ENCODE peak calls at places on chromosome 2, in nine cellular contexts. E is osteocyte, Q is MM.1S, Y is cardiac fibroblast, S is AG09309, R is endodermal cell, M is GM12878, D is endothelial cell, P is BJ. V is an unnamed sample.
A peak's percentile ranks its signal among the peaks of the same experiment; 100 is the strongest.

GRCh38 chr2:239057533-239057932 is 209.6 kb downstream of the TWIST2 start:
- DNase-seq in E (no peak), Q (no peak), Y (peak; percentile 15), S (no peak), R (no peak), M (no peak), D (no peak), P (no peak), V (no peak)

GRCh38 chr2:11493282-11493681 is 27.3 kb upstream of the E2F6 start:
- DNase-seq in E (no peak), Q (no peak), Y (no peak), S (no peak), R (no peak), M (no peak), D (no peak), P (no peak), V (no peak)

GRCh38 chr2:118388771-118389170 is 300.5 kb downstream of the INSIG2 start:
- DNase-seq in E (no peak), Q (no peak), Y (no peak), S (no peak), R (no peak), M (no peak), D (no peak), P (no peak), V (no peak)

GRCh38 chr2:60533114-60534033 is 20.1 kb downstream of the BCL11A start:
- DNase-seq in E (no peak), Q (no peak), Y (no peak), S (no peak), R (no peak), M (no peak), D (no peak), P (peak; percentile 53), V (no peak)

GRCh38 chr2:70087703-70088507 is 628 bp downstream of the PCBP1 start:
- DNase-seq in E (no peak), Q (peak; percentile 39), Y (peak; percentile 63), S (no peak), R (peak; percentile 75), M (no peak), D (peak; percentile 41), P (no peak), V (peak; percentile 25)

GRCh38 chr2:109295781-109296117 is 166.7 kb downstream of the SH3RF3 start:
- DNase-seq in E (no peak), Q (peak; percentile 81), Y (no peak), S (no peak), R (no peak), M (no peak), D (no peak), P (no peak), V (no peak)

GRCh38 chr2:25041307-25041927 is 459 bp upstream of the EFR3B start:
- DNase-seq in E (no peak), Q (peak; percentile 49), Y (peak; percentile 39), S (no peak), R (peak; percentile 91), M (no peak), D (peak; percentile 65), P (no peak), V (peak; percentile 68)

GRCh38 chr2:27596627-27597026 is 13.8 kb downstream of the ZNF512 start:
- DNase-seq in E (no peak), Q (no peak), Y (no peak), S (no peak), R (no peak), M (no peak), D (no peak), P (no peak), V (no peak)

GRCh38 chr2:151614606-151615306 is 119.5 kb downstream of the NEB start:
- DNase-seq in E (no peak), Q (no peak), Y (no peak), S (no peak), R (no peak), M (no peak), D (no peak), P (no peak), V (no peak)

GRCh38 chr2:151614159-151614558 is 120.1 kb downstream of the NEB start:
- DNase-seq in E (no peak), Q (no peak), Y (no peak), S (no peak), R (no peak), M (no peak), D (no peak), P (no peak), V (no peak)

GRCh38 chr2:151616760-151617339 is 117.4 kb downstream of the NEB start:
- DNase-seq in E (no peak), Q (no peak), Y (no peak), S (no peak), R (no peak), M (no peak), D (no peak), P (no peak), V (no peak)

DNA sequence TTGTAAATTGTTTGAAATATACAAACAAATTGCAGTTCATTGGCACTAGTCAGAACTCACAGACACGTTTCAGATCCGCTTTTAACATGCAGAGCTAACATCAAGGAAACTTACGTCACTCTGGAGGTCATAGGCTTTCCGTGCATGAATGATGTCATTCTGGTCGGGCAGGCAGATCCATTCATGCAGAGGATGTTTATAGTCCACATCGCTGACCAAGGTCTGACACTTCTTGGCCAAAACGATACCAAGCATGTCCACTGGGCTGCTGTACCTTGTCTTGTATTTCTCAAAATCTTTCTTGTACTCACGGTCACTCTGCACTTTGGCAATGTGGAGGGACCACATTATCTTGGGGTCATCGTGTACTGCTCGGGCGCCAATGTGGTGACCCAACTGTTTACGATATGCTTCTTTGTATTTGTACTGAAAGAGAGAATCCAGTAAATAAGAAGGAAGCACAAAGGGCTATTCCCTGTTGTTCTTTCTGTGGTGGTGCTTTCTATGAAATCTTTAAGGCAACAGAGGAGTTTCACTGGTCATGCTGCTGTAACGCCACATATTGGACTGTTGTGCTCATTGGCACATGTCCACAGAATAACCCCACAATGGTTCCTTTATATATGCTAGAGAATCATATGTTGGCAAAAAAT is 114.8 kb downstream of the NEB start:
- DNase-seq in E (no peak), Q (no peak), Y (peak; percentile 22), S (no peak), R (no peak), M (no peak), D (no peak), P (no peak), V (no peak)
- TF ChIP-seq CTCF in E (no peak), Q (no peak), Y (no peak), S (no peak), R (no peak), M (no peak), D (no peak), P (no peak), V (no peak)

GRCh38 chr2:127564429-127565260 is 29.2 kb downstream of the MYO7B start:
- DNase-seq in E (peak; percentile 81), Q (no peak), Y (no peak), S (no peak), R (peak; percentile 17), M (no peak), D (no peak), P (no peak), V (no peak)

GRCh38 chr2:127561371-127561770 is 25.9 kb downstream of the MYO7B start:
- DNase-seq in E (peak; percentile 49), Q (no peak), Y (no peak), S (no peak), R (no peak), M (no peak), D (no peak), P (no peak), V (no peak)

GRCh38 chr2:127563458-127564428 is 28.3 kb downstream of the MYO7B start:
- DNase-seq in E (peak; percentile 75), Q (peak; percentile 91), Y (no peak), S (no peak), R (peak; percentile 27), M (peak; percentile 92), D (no peak), P (no peak), V (no peak)

GRCh38 chr2:127560929-127561275 is 25.4 kb downstream of the MYO7B start:
- DNase-seq in E (peak; percentile 11), Q (no peak), Y (peak; percentile 31), S (no peak), R (no peak), M (no peak), D (no peak), P (no peak), V (no peak)

GRCh38 chr2:127562930-127563329 is 27.4 kb downstream of the MYO7B start:
- DNase-seq in E (no peak), Q (no peak), Y (no peak), S (no peak), R (no peak), M (no peak), D (no peak), P (no peak), V (no peak)
- TF ChIP-seq CTCF in E (no peak), Q (no peak), Y (no peak), S (no peak), R (no peak), M (no peak), D (no peak), P (no peak), V (no peak)

DNA sequence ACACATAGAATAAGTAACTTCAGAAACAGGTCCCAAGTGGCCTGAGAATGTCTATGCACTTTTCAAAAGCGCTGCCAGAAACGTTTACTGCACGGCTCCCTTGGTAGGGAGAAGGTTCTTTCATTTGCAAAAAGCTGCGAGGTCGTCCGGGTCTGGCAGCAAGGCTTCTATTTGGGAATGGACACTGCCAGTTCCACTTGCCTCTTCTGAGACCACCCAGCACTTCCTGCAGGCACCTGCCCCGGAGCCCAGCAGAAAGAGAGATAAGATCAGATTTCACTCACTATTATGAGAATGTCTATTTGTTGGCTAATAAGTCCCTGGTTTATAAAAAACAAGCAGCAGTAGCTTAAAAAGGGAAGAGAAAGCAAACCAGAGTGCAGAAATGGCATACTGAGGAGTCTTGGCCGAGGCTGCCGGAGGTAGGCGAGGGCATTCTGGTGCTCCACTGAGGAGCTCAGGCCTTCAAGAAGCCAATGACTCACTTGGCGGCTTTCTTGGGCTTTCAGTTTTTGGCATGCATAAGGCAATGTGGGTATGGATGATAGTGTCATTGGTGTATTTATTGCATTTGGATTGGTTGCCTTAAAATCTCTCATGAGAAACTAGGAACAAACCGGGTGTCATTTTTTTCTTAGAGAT is 119.4 kb upstream of the ARL5A start:
- DNase-seq in E (no peak), Q (no peak), Y (peak; percentile 8), S (no peak), R (peak; percentile 52), M (no peak), D (no peak), P (no peak), V (no peak)
- TF ChIP-seq CTCF in E (peak; percentile 10), Q (no peak), Y (no peak), S (no peak), R (peak; percentile 2), M (no peak), D (peak; percentile 38), P (no peak), V (no peak)

DNA sequence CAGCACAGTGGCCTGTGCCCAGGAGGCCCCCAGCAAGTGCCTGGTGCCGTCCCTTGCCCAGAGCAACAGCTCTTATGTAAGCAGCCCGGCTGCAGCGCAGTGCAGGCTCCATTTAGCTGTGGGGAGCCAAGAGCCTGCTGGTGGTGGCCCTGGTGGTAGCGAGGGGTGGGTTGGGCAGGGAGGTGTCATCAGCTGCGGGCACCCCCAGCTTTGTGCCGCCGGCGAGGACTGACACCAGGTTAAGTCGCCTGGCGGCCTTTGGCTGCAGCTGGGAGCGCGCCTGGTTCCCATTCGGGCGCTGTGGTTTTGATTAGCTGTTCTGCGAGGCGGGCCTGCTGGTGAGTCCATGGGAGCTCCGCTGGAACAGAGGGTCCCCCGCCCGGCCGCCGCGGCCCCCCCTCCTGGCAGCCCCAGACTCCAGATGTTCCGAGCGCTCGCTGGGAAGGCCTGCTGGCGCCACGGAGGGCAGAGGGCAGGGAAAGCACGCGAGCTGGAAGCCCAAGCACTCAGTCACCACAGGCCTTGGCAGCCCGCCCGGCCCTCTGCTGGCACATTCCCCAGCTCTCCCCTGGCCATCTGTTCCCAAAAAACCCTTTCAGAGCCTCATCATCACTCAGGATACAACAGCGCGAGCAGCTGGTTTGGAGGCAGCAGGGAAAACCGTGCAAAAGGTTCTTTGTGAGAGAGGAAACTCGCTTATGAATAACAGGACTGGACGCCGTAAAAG is 18.4 kb downstream of the ATOH8 start:
- DNase-seq in E (peak; percentile 100), Q (no peak), Y (peak; percentile 100), S (peak; percentile 99), R (peak; percentile 75), M (no peak), D (no peak), P (peak; percentile 99), V (no peak)
- TF ChIP-seq CTCF in E (peak; percentile 32), Q (no peak), Y (peak; percentile 10), S (peak; percentile 31), R (peak; percentile 41), M (no peak), D (no peak), P (peak; percentile 32), V (no peak)

V was measured in progenitor cell of endocrine pancreas.